ENCODE peak calls at places on chromosomes 13 and 19, in six cellular contexts. One of them, this sample, is unnamed.

GRCh38 chr13:39929583-39929982 is 274.1 kb downstream of the COG6 start:
- DNase-seq in tibial nerve: no peak
- DNase-seq in GM06990: no peak
- DNase-seq in PC-9: no peak
- DNase-seq in heart left ventricle: no peak
- DNase-seq in neural progenitor cell: no peak
- DNase-seq in this sample: no peak

GRCh38 chr13:27383104-27383921 is 41.1 kb upstream of the GTF3A start:
- DNase-seq in tibial nerve: no peak
- DNase-seq in GM06990: no peak
- DNase-seq in heart left ventricle: no peak
- DNase-seq in neural progenitor cell: no peak
- DNase-seq in PC-9: no peak
- DNase-seq in this sample: no peak

GRCh38 chr13:28630864-28631263 is 28.1 kb upstream of the POMP start:
- DNase-seq in PC-9: no peak
- DNase-seq in heart left ventricle: no peak
- DNase-seq in GM06990: no peak
- DNase-seq in tibial nerve: no peak
- DNase-seq in neural progenitor cell: no peak
- DNase-seq in this sample: no peak

GRCh38 chr13:84563611-84564010 is 681.3 kb upstream of the SLITRK1 start:
- DNase-seq in neural progenitor cell: no peak
- DNase-seq in heart left ventricle: no peak
- DNase-seq in GM06990: no peak
- DNase-seq in PC-9: no peak
- DNase-seq in tibial nerve: no peak
- DNase-seq in this sample: no peak

GRCh38 chr13:50948576-50948975 is 39.0 kb downstream of the RNASEH2B start:
- DNase-seq in neural progenitor cell: no peak
- DNase-seq in tibial nerve: no peak
- DNase-seq in GM06990: no peak
- DNase-seq in PC-9: no peak
- DNase-seq in heart left ventricle: no peak
- DNase-seq in this sample: peak; percentile 25

GRCh38 chr13:59780058-59780457 is 383.7 kb downstream of the DIAPH3 start:
- DNase-seq in neural progenitor cell: no peak
- DNase-seq in heart left ventricle: no peak
- DNase-seq in tibial nerve: no peak
- DNase-seq in GM06990: no peak
- DNase-seq in PC-9: no peak
- DNase-seq in this sample: peak; percentile 16

GRCh38 chr13:37598572-37598971 is at the start of gene POSTN:
- DNase-seq in PC-9: no peak
- DNase-seq in GM06990: no peak
- DNase-seq in tibial nerve: no peak
- DNase-seq in neural progenitor cell: no peak
- DNase-seq in heart left ventricle: no peak
- DNase-seq in this sample: peak; percentile 67

GRCh38 chr13:25217023-25217909 is 45.2 kb upstream of the AMER2 start:
- DNase-seq in PC-9: no peak
- DNase-seq in neural progenitor cell: no peak
- DNase-seq in tibial nerve: no peak
- DNase-seq in heart left ventricle: no peak
- DNase-seq in GM06990: no peak
- DNase-seq in this sample: peak; percentile 2

GRCh38 chr13:29923554-29924481 is 73.4 kb upstream of the UBL3 start:
- DNase-seq in GM06990: peak; percentile 41
- DNase-seq in heart left ventricle: peak; percentile 76
- DNase-seq in tibial nerve: peak; percentile 36
- DNase-seq in neural progenitor cell: peak; percentile 58
- DNase-seq in PC-9: peak; percentile 97
- DNase-seq in this sample: peak; percentile 99

GRCh38 chr19:19650331-19650730 is 6.9 kb upstream of the GMIP start:
- DNase-seq in tibial nerve: no peak
- DNase-seq in GM06990: no peak
- DNase-seq in heart left ventricle: no peak
- DNase-seq in PC-9: no peak
- DNase-seq in neural progenitor cell: no peak
- DNase-seq in this sample: no peak

GRCh38 chr19:54254195-54254906 is 2.7 kb downstream of the LILRB5 start:
- DNase-seq in PC-9: no peak
- DNase-seq in neural progenitor cell: no peak
- DNase-seq in heart left ventricle: no peak
- DNase-seq in tibial nerve: no peak
- DNase-seq in GM06990: no peak
- DNase-seq in this sample: no peak

GRCh38 chr13:105406551-105406950 is 1128.9 kb downstream of the EFNB2 start:
- DNase-seq in tibial nerve: no peak
- DNase-seq in heart left ventricle: no peak
- DNase-seq in neural progenitor cell: no peak
- DNase-seq in GM06990: no peak
- DNase-seq in PC-9: no peak
- DNase-seq in this sample: no peak

GRCh38 chr19:33638167-33639033 is 16.6 kb downstream of the CHST8 start:
- DNase-seq in PC-9: no peak
- DNase-seq in neural progenitor cell: no peak
- DNase-seq in GM06990: no peak
- DNase-seq in heart left ventricle: no peak
- DNase-seq in tibial nerve: no peak
- DNase-seq in this sample: no peak

GRCh38 chr13:94988654-94989053 is 276.3 kb upstream of the SOX21 start:
- DNase-seq in tibial nerve: no peak
- DNase-seq in heart left ventricle: no peak
- DNase-seq in neural progenitor cell: peak; percentile 40
- DNase-seq in GM06990: no peak
- DNase-seq in PC-9: no peak
- DNase-seq in this sample: no peak

DNA sequence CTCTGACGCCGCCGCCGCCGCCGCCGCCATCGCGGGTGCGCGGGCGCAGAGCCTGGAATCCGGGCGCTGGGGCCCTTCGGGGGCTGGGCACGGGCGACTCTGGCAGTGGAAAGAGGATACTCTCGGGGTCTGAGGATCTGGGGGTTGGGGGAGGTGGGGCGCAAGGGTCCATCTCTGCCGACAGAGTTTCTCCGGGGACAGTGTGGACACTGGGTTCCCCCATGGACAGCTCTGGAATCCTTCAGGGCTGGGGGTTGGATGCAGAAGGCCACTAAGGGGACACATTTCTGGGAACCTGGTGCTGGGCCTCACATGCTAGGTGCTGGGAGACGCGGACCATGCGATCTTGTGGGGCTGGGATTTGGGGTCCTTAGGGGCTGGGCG is 2.3 kb downstream of the TGFBR3L start:
- DNase-seq in heart left ventricle: no peak
- DNase-seq in GM06990: no peak
- DNase-seq in tibial nerve: no peak
- DNase-seq in PC-9: no peak
- DNase-seq in neural progenitor cell: no peak
- DNase-seq in this sample: no peak
- H3K4me3 ChIP-seq in heart left ventricle: peak overlapping the region; percentile 53
- H3K4me3 ChIP-seq in GM06990: peak overlapping the region; percentile 43
- H3K4me3 ChIP-seq in tibial nerve: no peak overlapping the region
- H3K4me3 ChIP-seq in PC-9: peak overlapping the region; percentile 63
- H3K4me3 ChIP-seq in neural progenitor cell: peak overlapping the region; percentile 59
- H3K4me3 ChIP-seq in this sample: peak overlapping the region; percentile 47

GRCh38 chr19:6374711-6375410 is 872 bp downstream of the PSPN start:
- DNase-seq in PC-9: no peak
- DNase-seq in tibial nerve: no peak
- DNase-seq in GM06990: no peak
- DNase-seq in heart left ventricle: no peak
- DNase-seq in neural progenitor cell: no peak
- DNase-seq in this sample: no peak

GRCh38 chr19:6373096-6373812 is 660 bp downstream of the ALKBH7 start:
- DNase-seq in tibial nerve: peak; percentile 98
- DNase-seq in heart left ventricle: peak; percentile 99
- DNase-seq in neural progenitor cell: peak; percentile 99
- DNase-seq in GM06990: peak; percentile 94
- DNase-seq in PC-9: peak; percentile 79
- DNase-seq in this sample: peak; percentile 97

GRCh38 chr19:6373813-6374108 is 1.2 kb downstream of the ALKBH7 start:
- DNase-seq in GM06990: no peak
- DNase-seq in heart left ventricle: no peak
- DNase-seq in neural progenitor cell: no peak
- DNase-seq in PC-9: no peak
- DNase-seq in tibial nerve: no peak
- DNase-seq in this sample: no peak

GRCh38 chr19:6374179-6374709 is 1.5 kb downstream of the PSPN start:
- DNase-seq in PC-9: no peak
- DNase-seq in tibial nerve: no peak
- DNase-seq in neural progenitor cell: no peak
- DNase-seq in GM06990: no peak
- DNase-seq in heart left ventricle: no peak
- DNase-seq in this sample: no peak

GRCh38 chr19:6372594-6373095 is at the start of gene ALKBH7:
- DNase-seq in heart left ventricle: peak; percentile 96
- DNase-seq in neural progenitor cell: peak; percentile 99
- DNase-seq in PC-9: peak; percentile 96
- DNase-seq in tibial nerve: peak; percentile 99
- DNase-seq in GM06990: peak; percentile 92
- DNase-seq in this sample: peak; percentile 100
- TF ChIP-seq CTCF in heart left ventricle: peak; percentile 25
- TF ChIP-seq CTCF in neural progenitor cell: no peak
- TF ChIP-seq CTCF in PC-9: no peak
- TF ChIP-seq CTCF in tibial nerve: peak; percentile 36
- TF ChIP-seq CTCF in GM06990: no peak
- TF ChIP-seq CTCF in this sample: no peak

GRCh38 chr19:3605361-3605760 is 1.3 kb downstream of the TBXA2R start:
- DNase-seq in GM06990: no peak
- DNase-seq in PC-9: no peak
- DNase-seq in neural progenitor cell: no peak
- DNase-seq in tibial nerve: no peak
- DNase-seq in heart left ventricle: no peak
- DNase-seq in this sample: no peak

GRCh38 chr19:3606690-3607289 is at the start of gene TBXA2R:
- DNase-seq in GM06990: no peak
- DNase-seq in PC-9: no peak
- DNase-seq in tibial nerve: peak; percentile 78
- DNase-seq in neural progenitor cell: peak; percentile 64
- DNase-seq in heart left ventricle: peak; percentile 89
- DNase-seq in this sample: peak; percentile 60

GRCh38 chr19:3604987-3605343 is 1.7 kb downstream of the TBXA2R start:
- DNase-seq in PC-9: no peak
- DNase-seq in heart left ventricle: no peak
- DNase-seq in GM06990: no peak
- DNase-seq in neural progenitor cell: no peak
- DNase-seq in tibial nerve: no peak
- DNase-seq in this sample: no peak

GRCh38 chr19:3606174-3606689 is 443 bp downstream of the TBXA2R start:
- DNase-seq in neural progenitor cell: peak; percentile 51
- DNase-seq in GM06990: no peak
- DNase-seq in PC-9: peak; percentile 40
- DNase-seq in heart left ventricle: no peak
- DNase-seq in tibial nerve: no peak
- DNase-seq in this sample: no peak

DNA sequence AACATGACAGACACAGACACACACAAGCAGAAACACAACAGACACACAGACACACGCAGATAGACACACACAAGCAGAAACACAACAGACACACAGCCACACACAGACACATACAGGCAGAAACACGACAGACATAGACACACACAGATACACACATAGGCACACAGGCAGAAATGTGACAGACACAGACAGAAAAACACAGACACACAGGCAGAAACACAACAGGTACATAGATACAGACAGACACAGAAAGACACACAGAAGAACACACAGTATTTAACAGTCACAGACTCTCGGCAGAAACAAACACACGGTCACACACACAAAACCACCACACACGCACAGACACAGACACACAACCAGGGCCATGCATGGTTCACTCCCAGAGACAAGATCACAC is 905 bp downstream of the TBXA2R start:
- DNase-seq in GM06990: no peak
- DNase-seq in tibial nerve: no peak
- DNase-seq in heart left ventricle: no peak
- DNase-seq in neural progenitor cell: no peak
- DNase-seq in PC-9: no peak
- DNase-seq in this sample: peak; percentile 11
- H3K4me3 ChIP-seq in GM06990: no peak overlapping the region
- H3K4me3 ChIP-seq in tibial nerve: peak overlapping the region; percentile 56
- H3K4me3 ChIP-seq in heart left ventricle: peak overlapping the region; percentile 84
- H3K4me3 ChIP-seq in neural progenitor cell: no peak overlapping the region
- H3K4me3 ChIP-seq in PC-9: no peak overlapping the region
- H3K4me3 ChIP-seq in this sample: peak overlapping the region; percentile 76

GRCh38 chr13:33312150-33312908 is 26.8 kb upstream of the STARD13 start:
- DNase-seq in neural progenitor cell: no peak
- DNase-seq in tibial nerve: no peak
- DNase-seq in PC-9: no peak
- DNase-seq in GM06990: no peak
- DNase-seq in heart left ventricle: no peak
- DNase-seq in this sample: peak; percentile 48
- TF ChIP-seq CTCF in neural progenitor cell: no peak
- TF ChIP-seq CTCF in tibial nerve: peak; percentile 65
- TF ChIP-seq CTCF in PC-9: no peak
- TF ChIP-seq CTCF in GM06990: peak; percentile 3
- TF ChIP-seq CTCF in heart left ventricle: peak; percentile 55
- TF ChIP-seq CTCF in this sample: peak; percentile 33

DNA sequence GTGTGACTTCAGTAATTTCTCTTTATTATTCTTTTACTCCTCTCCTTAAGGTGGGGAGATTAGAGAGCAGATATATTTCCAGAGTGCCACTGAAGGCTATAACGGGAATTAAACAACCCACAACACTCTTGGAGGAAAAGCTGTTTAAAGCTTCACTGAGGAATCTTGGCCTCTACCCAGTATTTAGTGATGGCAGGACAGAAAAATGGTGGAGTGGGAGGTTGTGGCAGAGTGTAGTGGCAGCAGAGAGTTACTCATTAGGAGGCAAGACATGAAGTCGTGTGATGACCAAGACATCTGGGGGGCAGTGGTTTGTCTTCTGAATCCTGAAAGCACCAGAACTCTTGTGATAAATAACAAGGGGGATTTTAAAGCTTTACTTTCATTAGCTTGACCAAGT is 563.5 kb upstream of the SLITRK5 start:
- DNase-seq in GM06990: no peak
- DNase-seq in neural progenitor cell: no peak
- DNase-seq in heart left ventricle: no peak
- DNase-seq in tibial nerve: no peak
- DNase-seq in PC-9: no peak
- DNase-seq in this sample: no peak
- H3K4me3 ChIP-seq in GM06990: no peak overlapping the region
- H3K4me3 ChIP-seq in neural progenitor cell: no peak overlapping the region
- H3K4me3 ChIP-seq in heart left ventricle: no peak overlapping the region
- H3K4me3 ChIP-seq in tibial nerve: no peak overlapping the region
- H3K4me3 ChIP-seq in PC-9: no peak overlapping the region
- H3K4me3 ChIP-seq in this sample: no peak overlapping the region

GRCh38 chr19:46721269-46722003 is 4.5 kb upstream of the PRKD2 start:
- DNase-seq in heart left ventricle: peak; percentile 41
- DNase-seq in tibial nerve: no peak
- DNase-seq in neural progenitor cell: peak; percentile 46
- DNase-seq in PC-9: no peak
- DNase-seq in GM06990: no peak
- DNase-seq in this sample: no peak
- TF ChIP-seq CTCF in heart left ventricle: peak; percentile 12
- TF ChIP-seq CTCF in tibial nerve: no peak
- TF ChIP-seq CTCF in neural progenitor cell: peak; percentile 44
- TF ChIP-seq CTCF in PC-9: peak; percentile 33
- TF ChIP-seq CTCF in GM06990: no peak
- TF ChIP-seq CTCF in this sample: no peak